ENCODE peak calls at places on chromosome 22, in nine cellular contexts. T is GM19239; M is activated CD4-positive, CD25-positive, alpha-beta regulatory T cell; J is IMR-90; K is T-cell; Q is M059J; E is lower leg skin; A is GM23248; I is keratinocyte. Y is an unnamed sample.

GRCh38 chr22:37759281-37759680 is 48.5 kb upstream of the GCAT start:
- DNase-seq in T (no peak), M (no peak), J (no peak), K (no peak), Q (no peak), E (no peak), A (no peak), I (no peak), Y (no peak)

GRCh38 chr22:20571531-20572007 is 64.2 kb downstream of the MED15 start:
- DNase-seq in T (peak), M (peak), J (no peak), K (no peak), Q (no peak), E (no peak), A (peak), I (no peak), Y (no peak)

GRCh38 chr22:22244337-22245250 is at the start of gene VPREB1:
- DNase-seq in T (no peak), M (no peak), J (no peak), K (no peak), Q (no peak), E (no peak), A (no peak), I (no peak), Y (no peak)

GRCh38 chr22:26502688-26503561 is 9.3 kb downstream of the TFIP11 start:
- DNase-seq in T (peak), M (peak), J (peak), K (peak), Q (peak), E (no peak), A (peak), I (no peak), Y (no peak)

GRCh38 chr22:37229805-37230672 is 14.0 kb downstream of the RAC2 start:
- DNase-seq in T (peak), M (peak), J (peak), K (peak), Q (peak), E (peak), A (peak), I (no peak), Y (peak)

GRCh38 chr22:22935546-22936157 is 48.0 kb downstream of the IGLL5 start:
- DNase-seq in T (peak), M (no peak), J (no peak), K (no peak), Q (no peak), E (no peak), A (no peak), I (no peak), Y (no peak)

GRCh38 chr22:30574095-30574981 is at the start of gene GAL3ST1:
- DNase-seq in T (no peak), M (no peak), J (no peak), K (no peak), Q (no peak), E (no peak), A (peak), I (no peak), Y (no peak)

GRCh38 chr22:38271927-38272372 is 860 bp downstream of the TMEM184B start:
- DNase-seq in T (no peak), M (no peak), J (no peak), K (no peak), Q (no peak), E (peak), A (peak), I (no peak), Y (no peak)

GRCh38 chr22:50733521-50734342 is 4.3 kb upstream of the ACR start:
- DNase-seq in T (no peak), M (no peak), J (peak), K (no peak), Q (peak), E (no peak), A (peak), I (no peak), Y (peak)

GRCh38 chr22:27844256-27844655 is 42.7 kb upstream of the MN1 start:
- DNase-seq in T (no peak), M (no peak), J (no peak), K (no peak), Q (no peak), E (no peak), A (no peak), I (no peak), Y (no peak)

GRCh38 chr22:43706558-43707328 is 105.4 kb downstream of the EFCAB6 start:
- DNase-seq in T (no peak), M (no peak), J (no peak), K (no peak), Q (no peak), E (no peak), A (no peak), I (no peak), Y (no peak)

GRCh38 chr22:44031111-44031963 is 7.2 kb downstream of the PARVB start:
- DNase-seq in T (no peak), M (no peak), J (no peak), K (no peak), Q (no peak), E (no peak), A (no peak), I (no peak), Y (no peak)

GRCh38 chr22:43796567-43796966 is 15.5 kb downstream of the EFCAB6 start:
- DNase-seq in T (no peak), M (no peak), J (peak), K (no peak), Q (peak), E (no peak), A (peak), I (no peak), Y (no peak)

GRCh38 chr22:45129703-45130524 is 33.8 kb upstream of the NUP50 start:
- DNase-seq in T (peak), M (no peak), J (no peak), K (no peak), Q (no peak), E (no peak), A (no peak), I (peak), Y (no peak)

GRCh38 chr22:37817705-37818311 is 5.4 kb upstream of the GALR3 start:
- DNase-seq in T (peak), M (peak), J (peak), K (peak), Q (peak), E (peak), A (peak), I (no peak), Y (no peak)

GRCh38 chr22:21443057-21443734 is 24.0 kb upstream of the TMEM191C start:
- DNase-seq in T (no peak), M (no peak), J (no peak), K (no peak), Q (no peak), E (peak), A (no peak), I (no peak), Y (peak)

GRCh38 chr22:39943941-39944624 is 16.1 kb upstream of the TMA7B start:
- DNase-seq in T (no peak), M (no peak), J (no peak), K (no peak), Q (no peak), E (no peak), A (no peak), I (no peak), Y (no peak)